ENCODE peak calls at places on chromosome 3, in six cellular contexts. M, L, Q, U, E and Z are unnamed samples.

GRCh38 chr3:131728898-131729297 is 226.1 kb upstream of the MRPL3 start:
- DNase-seq in M (no peak), L (no peak), Q (no peak), U (peak; percentile 20), E (no peak), Z (no peak)

GRCh38 chr3:5271061-5271683 is 83.7 kb downstream of the EDEM1 start:
- DNase-seq in M (no peak), L (no peak), Q (no peak), U (no peak), E (no peak), Z (no peak)

GRCh38 chr3:189353318-189353958 is 181.7 kb downstream of the TPRG1 start:
- DNase-seq in M (no peak), L (no peak), Q (no peak), U (peak; percentile 72), E (no peak), Z (no peak)

GRCh38 chr3:195240939-195241338 is 30.0 kb downstream of the XXYLT1 start:
- DNase-seq in M (no peak), L (no peak), Q (no peak), U (no peak), E (peak; percentile 74), Z (no peak)

GRCh38 chr3:35739181-35739809 is 100.0 kb downstream of the ARPP21 start:
- DNase-seq in M (no peak), L (no peak), Q (no peak), U (no peak), E (no peak), Z (no peak)

GRCh38 chr3:179438836-179439235 is 12.4 kb downstream of the GNB4 start:
- DNase-seq in M (no peak), L (no peak), Q (no peak), U (no peak), E (no peak), Z (no peak)

GRCh38 chr3:20064796-20065564 is 24.7 kb downstream of the KAT2B start:
- DNase-seq in M (no peak), L (no peak), Q (no peak), U (peak; percentile 45), E (no peak), Z (no peak)

GRCh38 chr3:112056451-112056929 is 22.0 kb downstream of the TMPRSS7 start:
- DNase-seq in M (no peak), L (no peak), Q (no peak), U (peak; percentile 69), E (no peak), Z (no peak)

DNA sequence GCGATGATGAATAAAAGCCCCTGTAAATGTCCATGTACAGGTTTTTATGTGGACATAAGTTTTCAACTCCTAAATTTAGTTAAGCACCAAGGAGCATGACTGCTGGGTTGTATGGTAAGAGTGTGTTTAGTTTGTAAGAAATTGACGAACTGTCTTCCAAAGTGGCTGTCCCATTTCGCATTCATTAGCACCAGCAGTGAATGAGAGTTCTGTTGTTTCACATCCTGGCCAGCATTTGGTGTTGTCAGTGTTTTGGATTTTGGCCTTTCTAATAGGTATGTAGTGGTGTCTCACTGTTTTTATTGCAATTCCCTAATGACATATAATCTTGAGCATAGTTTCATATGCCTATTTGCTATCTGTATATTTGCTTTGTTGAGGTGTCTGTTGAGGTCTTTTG is 3.7 kb downstream of the ZNF621 start:
- DNase-seq in M (no peak), L (no peak), Q (no peak), U (no peak), E (no peak), Z (no peak)
- H3K36me3 ChIP-seq in M (peaks cover 68% of the 10 kb centered on the region), L (peaks cover 17% of the 10 kb centered on the region), Q (peaks cover 5% of the 10 kb centered on the region), U (peaks cover 28% of the 10 kb centered on the region), E (peaks cover 46% of the 10 kb centered on the region), Z (peaks cover 20% of the 10 kb centered on the region)

GRCh38 chr3:48505146-48505545 is 1.2 kb upstream of the SHISA5 start:
- DNase-seq in M (no peak), L (no peak), Q (no peak), U (no peak), E (no peak), Z (no peak)
- H3K4me3 ChIP-seq in M (no peak overlapping the region), L (no peak overlapping the region), Q (no peak overlapping the region), U (no peak overlapping the region), E (no peak overlapping the region), Z (no peak overlapping the region)

DNA sequence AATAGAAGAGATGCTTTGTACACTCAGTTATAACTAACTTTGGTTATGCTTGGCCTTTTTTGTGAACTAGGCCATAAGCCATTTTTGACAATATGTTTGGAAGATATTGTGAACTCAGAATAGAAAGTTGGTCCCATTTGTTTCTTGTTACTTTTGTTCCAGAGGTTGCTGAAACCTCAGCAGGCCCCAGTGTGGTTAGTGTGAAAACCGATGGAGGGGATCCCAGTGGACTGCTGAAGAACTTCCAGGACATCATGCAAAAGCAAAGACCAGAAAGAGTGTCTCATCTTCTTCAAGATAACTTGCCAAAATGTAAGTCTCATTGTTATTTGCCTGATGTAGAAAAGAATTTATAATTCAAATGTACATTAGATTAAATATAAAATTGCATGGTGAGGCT is 5.7 kb downstream of the ALAS1 start:
- DNase-seq in M (no peak), L (no peak), Q (no peak), U (no peak), E (no peak), Z (no peak)
- H3K36me3 ChIP-seq in M (peaks cover 92% of the 10 kb centered on the region), L (peaks cover 49% of the 10 kb centered on the region), Q (peaks cover 3% of the 10 kb centered on the region), U (peaks cover 37% of the 10 kb centered on the region), E (peaks cover 81% of the 10 kb centered on the region), Z (peaks cover 22% of the 10 kb centered on the region)

GRCh38 chr3:152197937-152198336 is 70.8 kb upstream of the MBNL1 start:
- DNase-seq in M (no peak), L (no peak), Q (no peak), U (no peak), E (no peak), Z (no peak)

GRCh38 chr3:152197451-152197850 is 71.3 kb upstream of the MBNL1 start:
- DNase-seq in M (no peak), L (no peak), Q (no peak), U (no peak), E (no peak), Z (no peak)

GRCh38 chr3:152195206-152195605 is 73.5 kb upstream of the MBNL1 start:
- DNase-seq in M (no peak), L (no peak), Q (no peak), U (no peak), E (no peak), Z (no peak)

GRCh38 chr3:152198655-152199054 is 70.1 kb upstream of the MBNL1 start:
- DNase-seq in M (no peak), L (no peak), Q (no peak), U (no peak), E (no peak), Z (no peak)

DNA sequence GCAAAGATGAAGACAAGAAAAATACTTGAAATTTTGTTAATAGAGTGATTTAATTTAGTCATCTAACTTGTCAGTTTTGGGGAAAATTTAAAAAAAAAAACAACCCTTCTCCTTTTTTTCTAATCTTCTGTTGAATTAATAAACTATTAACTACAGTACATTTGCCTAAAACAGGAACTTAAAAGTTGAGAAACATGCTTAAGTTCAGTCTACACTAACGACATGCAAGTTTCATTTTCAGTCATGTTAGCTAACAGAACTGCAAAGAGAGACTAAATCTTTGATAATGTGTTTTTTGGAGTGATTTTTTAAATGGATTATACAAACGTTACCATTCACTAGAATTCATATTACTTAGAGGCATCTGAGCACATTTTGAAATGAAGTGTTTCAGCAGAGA is 71.9 kb upstream of the MBNL1 start:
- DNase-seq in M (no peak), L (no peak), Q (no peak), U (no peak), E (no peak), Z (no peak)
- H3K4me3 ChIP-seq in M (no peak overlapping the region), L (peak overlapping the region; percentile 41), Q (no peak overlapping the region), U (no peak overlapping the region), E (peak overlapping the region; percentile 17), Z (no peak overlapping the region)

GRCh38 chr3:8556470-8556869 is 54.8 kb downstream of the LMCD1 start:
- DNase-seq in M (no peak), L (no peak), Q (no peak), U (no peak), E (no peak), Z (no peak)
- H3K36me3 ChIP-seq in M (no peaks in the 10 kb centered on the region), L (no peaks in the 10 kb centered on the region), Q (peaks cover 3% of the 10 kb centered on the region), U (no peaks in the 10 kb centered on the region), E (peaks cover 40% of the 10 kb centered on the region), Z (peaks cover 14% of the 10 kb centered on the region)

GRCh38 chr3:25453521-25454410 is 25.7 kb downstream of the RARB start:
- DNase-seq in M (no peak), L (no peak), Q (no peak), U (peak; percentile 6), E (no peak), Z (peak; percentile 39)
- H3K4me3 ChIP-seq in M (no peak overlapping the region), L (no peak overlapping the region), Q (no peak overlapping the region), U (no peak overlapping the region), E (peak overlapping the region; percentile 15), Z (peak overlapping the region; percentile 7)

GRCh38 chr3:186075931-186076567 is 32.8 kb downstream of the ETV5 start:
- DNase-seq in M (no peak), L (no peak), Q (no peak), U (peak; percentile 35), E (no peak), Z (no peak)
- H3K36me3 ChIP-seq in M (peaks cover 6% of the 10 kb centered on the region), L (no peaks in the 10 kb centered on the region), Q (no peaks in the 10 kb centered on the region), U (peaks cover 6% of the 10 kb centered on the region), E (peaks cover 10% of the 10 kb centered on the region), Z (peaks cover 1% of the 10 kb centered on the region)